ENCODE peak calls at places on chromosome 17, in six cellular contexts. Q, D, K, I, B and F are unnamed samples.

GRCh38 chr17:79874329-79874981 is 35.2 kb upstream of the CBX4 start:
- DNase-seq in Q (peak; percentile 46), D (no peak), K (no peak), I (peak; percentile 85), B (peak; percentile 5), F (no peak)

GRCh38 chr17:29176500-29177351 is 3.5 kb downstream of the MYO18A start:
- DNase-seq in Q (peak; percentile 84), D (peak; percentile 54), K (peak; percentile 82), I (peak; percentile 96), B (peak; percentile 36), F (no peak)

GRCh38 chr17:29157310-29157709 is 22.9 kb downstream of the MYO18A start:
- DNase-seq in Q (no peak), D (no peak), K (no peak), I (no peak), B (no peak), F (no peak)

GRCh38 chr17:38428150-38428642 is at the start of gene ARHGAP23:
- DNase-seq in Q (peak; percentile 33), D (peak; percentile 82), K (peak; percentile 62), I (peak; percentile 99), B (peak; percentile 22), F (peak; percentile 58)

GRCh38 chr17:11705111-11705510 is 106.8 kb downstream of the DNAH9 start:
- DNase-seq in Q (peak; percentile 53), D (no peak), K (peak; percentile 51), I (no peak), B (no peak), F (no peak)

GRCh38 chr17:62859146-62859545 is 51.0 kb upstream of the MARCHF10 start:
- DNase-seq in Q (no peak), D (no peak), K (no peak), I (peak; percentile 55), B (no peak), F (no peak)

GRCh38 chr17:47315451-47316266 is 8.1 kb upstream of the EFCAB13 start:
- DNase-seq in Q (peak; percentile 61), D (no peak), K (peak; percentile 33), I (no peak), B (no peak), F (no peak)

GRCh38 chr17:79220201-79220714 is 145.6 kb downstream of the ENGASE start:
- DNase-seq in Q (no peak), D (no peak), K (no peak), I (peak; percentile 53), B (no peak), F (no peak)

GRCh38 chr17:61414936-61415251 is 15.3 kb downstream of the TBX2 start:
- DNase-seq in Q (no peak), D (no peak), K (no peak), I (no peak), B (no peak), F (no peak)

GRCh38 chr17:56880571-56880970 is 33.3 kb downstream of the TRIM25 start:
- DNase-seq in Q (no peak), D (no peak), K (no peak), I (no peak), B (no peak), F (no peak)

GRCh38 chr17:35254107-35254802 is 11.4 kb downstream of the SLFN5 start:
- DNase-seq in Q (peak; percentile 58), D (no peak), K (peak; percentile 42), I (peak; percentile 81), B (no peak), F (no peak)

GRCh38 chr17:35243459-35244204 is 760 bp downstream of the SLFN5 start:
- DNase-seq in Q (peak; percentile 34), D (no peak), K (peak; percentile 55), I (peak; percentile 80), B (peak; percentile 47), F (no peak)

GRCh38 chr17:60941028-60941427 is 263.4 kb downstream of the BCAS3 start:
- DNase-seq in Q (peak; percentile 82), D (no peak), K (peak; percentile 78), I (peak; percentile 46), B (no peak), F (no peak)

GRCh38 chr17:83155128-83156081 is 76.0 kb downstream of the METRNL start:
- DNase-seq in Q (no peak), D (no peak), K (no peak), I (peak; percentile 96), B (no peak), F (no peak)

GRCh38 chr17:21249911-21250703 is 3.1 kb downstream of the NATD1 start:
- DNase-seq in Q (no peak), D (no peak), K (no peak), I (peak; percentile 69), B (no peak), F (no peak)

GRCh38 chr17:48479014-48479402 is 49.0 kb upstream of the SKAP1 start:
- DNase-seq in Q (no peak), D (no peak), K (no peak), I (no peak), B (no peak), F (no peak)

GRCh38 chr17:47265983-47266541 is 12.4 kb downstream of the ITGB3 start:
- DNase-seq in Q (no peak), D (no peak), K (peak; percentile 32), I (no peak), B (no peak), F (no peak)

DNA sequence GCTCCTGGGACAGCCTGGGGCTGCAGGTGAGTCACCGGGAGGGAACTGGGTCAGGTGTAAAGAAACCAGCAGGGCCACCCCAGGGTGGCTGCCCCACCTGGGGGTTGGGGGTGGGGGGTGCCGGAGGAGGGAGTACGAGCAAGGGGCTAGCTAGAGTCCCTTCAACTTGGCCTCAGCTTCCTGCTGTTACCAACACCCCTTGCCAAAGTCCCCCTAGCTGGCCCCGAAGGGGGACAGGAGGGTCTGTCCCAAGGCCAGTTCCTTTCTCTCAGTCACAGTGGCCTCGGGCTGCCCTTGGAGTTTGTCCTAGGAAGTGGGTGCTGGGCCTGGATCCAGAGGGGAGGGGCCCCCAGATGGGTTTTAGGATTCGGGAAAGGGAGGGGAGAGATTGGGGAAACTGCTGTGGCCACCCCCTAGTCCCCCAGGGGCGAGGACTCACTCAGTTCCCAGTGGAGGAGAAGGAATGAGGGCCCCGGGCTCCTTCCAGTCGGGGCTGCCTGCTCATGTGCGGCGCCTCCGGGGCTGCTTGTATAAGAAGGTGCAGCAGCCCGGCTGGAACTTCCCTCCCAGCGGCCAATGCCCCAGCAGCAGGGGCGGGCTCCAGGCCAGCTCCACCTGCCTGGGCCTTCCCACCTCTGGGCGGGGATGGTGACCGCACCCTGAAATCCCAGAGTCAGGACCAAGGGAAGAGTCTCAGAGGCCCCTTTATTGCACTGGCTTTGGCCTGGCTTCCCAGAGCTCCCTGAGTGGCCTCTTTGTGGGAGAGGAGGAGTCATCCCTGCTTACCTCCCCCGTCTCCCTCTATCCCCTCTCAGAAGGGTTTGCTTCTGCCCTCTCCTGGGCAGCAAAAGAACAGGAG is 7.3 kb downstream of the ARHGAP27 start:
- DNase-seq in Q (peak; percentile 94), D (no peak), K (peak; percentile 93), I (peak; percentile 94), B (no peak), F (no peak)
- H3K27ac ChIP-seq in Q (peak overlapping the region; percentile 86), D (no peak overlapping the region), K (peak overlapping the region; percentile 95), I (no peak overlapping the region), B (no peak overlapping the region), F (no peak overlapping the region)

DNA sequence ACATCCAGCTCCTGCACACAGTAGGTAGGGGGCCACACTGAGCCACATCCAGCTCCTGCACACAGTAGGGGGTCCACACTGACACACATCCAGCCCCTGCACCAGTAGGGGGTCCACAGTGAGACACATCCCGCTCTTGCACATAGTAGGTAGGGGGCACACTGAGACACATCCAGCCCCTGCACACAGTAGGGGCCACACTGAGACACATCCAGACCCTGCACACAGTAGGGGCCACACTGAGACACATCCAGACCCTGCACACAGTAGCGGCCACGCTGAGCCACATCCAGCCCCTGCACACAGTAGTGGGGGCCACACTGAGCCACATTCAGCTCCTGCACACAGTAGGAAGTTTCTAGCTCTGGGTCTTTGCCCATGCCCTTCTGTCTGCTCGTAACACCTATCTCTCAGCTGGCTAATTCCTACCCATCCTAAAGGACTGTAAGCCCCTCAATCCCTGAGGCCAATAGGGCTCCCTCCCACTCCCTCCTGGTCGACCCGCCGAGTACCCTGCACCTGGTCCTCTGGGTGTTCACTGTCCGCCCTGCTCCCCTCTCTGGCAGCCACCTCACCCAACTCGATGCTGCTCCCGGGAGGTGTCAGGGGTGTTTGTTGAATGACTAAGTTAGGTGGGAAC is 9.4 kb upstream of the ATP2A3 start:
- DNase-seq in Q (no peak), D (peak; percentile 16), K (no peak), I (peak; percentile 36), B (no peak), F (no peak)
- H3K27ac ChIP-seq in Q (no peak overlapping the region), D (no peak overlapping the region), K (no peak overlapping the region), I (no peak overlapping the region), B (no peak overlapping the region), F (no peak overlapping the region)

GRCh38 chr17:32993977-32994376 is 2.3 kb downstream of the SPACA3 start:
- DNase-seq in Q (no peak), D (no peak), K (no peak), I (no peak), B (no peak), F (no peak)

GRCh38 chr17:32998111-32998892 is 6.7 kb downstream of the SPACA3 start:
- DNase-seq in Q (peak; percentile 94), D (peak; percentile 82), K (peak; percentile 87), I (peak; percentile 92), B (peak; percentile 63), F (peak; percentile 37)

GRCh38 chr17:32998893-32999240 is 7.2 kb downstream of the SPACA3 start:
- DNase-seq in Q (no peak), D (no peak), K (no peak), I (no peak), B (no peak), F (no peak)

GRCh38 chr17:32992360-32993033 is 850 bp downstream of the SPACA3 start:
- DNase-seq in Q (no peak), D (no peak), K (no peak), I (no peak), B (no peak), F (no peak)

DNA sequence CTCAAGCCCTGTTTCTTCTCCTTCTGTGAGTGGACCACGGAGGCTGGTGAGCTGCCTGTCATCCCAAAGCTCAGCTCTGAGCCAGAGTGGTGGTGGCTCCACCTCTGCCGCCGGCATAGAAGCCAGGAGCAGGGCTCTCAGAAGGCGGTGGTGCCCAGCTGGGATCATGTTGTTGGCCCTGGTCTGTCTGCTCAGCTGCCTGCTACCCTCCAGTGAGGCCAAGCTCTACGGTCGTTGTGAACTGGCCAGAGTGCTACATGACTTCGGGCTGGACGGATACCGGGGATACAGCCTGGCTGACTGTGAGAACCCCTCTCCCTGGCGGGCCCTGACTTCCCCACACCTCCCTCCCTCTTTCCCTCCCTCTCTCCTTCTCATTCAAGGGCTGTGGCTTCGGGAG is 3.8 kb downstream of the SPACA3 start:
- DNase-seq in Q (no peak), D (no peak), K (no peak), I (no peak), B (no peak), F (no peak)
- H3K27ac ChIP-seq in Q (no peak overlapping the region), D (no peak overlapping the region), K (no peak overlapping the region), I (no peak overlapping the region), B (no peak overlapping the region), F (no peak overlapping the region)

DNA sequence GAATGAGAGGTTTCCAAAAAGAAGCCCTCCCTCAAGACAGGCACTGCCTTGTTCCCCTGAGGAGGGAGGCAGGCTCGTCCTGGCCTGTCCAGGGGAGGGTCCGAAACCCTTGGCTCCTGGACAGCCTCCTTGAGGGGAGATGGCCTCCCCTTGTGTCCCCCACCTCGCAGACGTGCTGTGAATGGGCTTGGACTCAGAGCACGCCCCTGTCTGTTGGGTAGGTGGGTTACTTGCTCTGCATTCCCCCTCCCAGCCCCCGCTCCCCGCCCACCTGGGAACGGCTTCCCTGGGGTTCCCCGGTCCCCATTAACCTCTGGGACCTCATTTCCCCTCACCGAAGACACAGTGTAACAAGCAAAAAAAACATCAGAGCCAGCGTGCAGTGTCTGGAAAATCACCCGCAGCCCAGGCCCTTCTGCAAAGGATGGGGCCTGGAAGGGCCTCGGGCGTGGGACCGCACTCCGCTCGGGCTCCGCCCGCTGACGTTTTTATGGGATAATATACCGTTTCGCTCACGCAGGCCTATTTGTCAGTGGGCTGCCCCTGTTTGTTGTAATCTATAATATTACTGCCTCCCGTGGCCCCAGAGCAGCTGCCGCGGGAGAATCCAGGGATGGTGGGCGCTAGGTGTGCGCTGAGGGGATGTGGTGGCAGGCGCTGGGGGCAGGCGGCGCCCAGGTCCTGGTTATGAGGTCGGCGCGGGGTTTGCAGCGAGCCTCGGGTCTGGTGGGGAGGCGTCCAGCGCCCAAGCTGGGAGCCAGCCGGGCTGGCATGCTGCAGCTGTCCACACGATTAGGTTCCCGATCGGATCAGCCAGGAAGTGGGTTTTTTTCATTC is 11.1 kb downstream of the BAHCC1 start:
- DNase-seq in Q (peak; percentile 65), D (no peak), K (peak; percentile 65), I (no peak), B (no peak), F (no peak)
- H3K27ac ChIP-seq in Q (peak overlapping the region; percentile 88), D (no peak overlapping the region), K (peak overlapping the region; percentile 95), I (no peak overlapping the region), B (no peak overlapping the region), F (no peak overlapping the region)